ENCODE peak calls at places on chromosomes 1 and 21, in seven cellular contexts. C, H, S, J, K, T and N are unnamed samples.

GRCh38 chr21:45372732-45373355 is 32.1 kb upstream of the COL18A1 start:
- DNase-seq in C (no peak), H (no peak), S (no peak), J (no peak), K (no peak), T (no peak), N (no peak)

GRCh38 chr1:185479781-185480180 is 162.7 kb upstream of the IVNS1ABP start:
- DNase-seq in C (no peak), H (no peak), S (no peak), J (no peak), K (no peak), T (no peak), N (no peak)

GRCh38 chr1:77139389-77139788 is 79.8 kb downstream of the PIGK start:
- DNase-seq in C (no peak), H (no peak), S (no peak), J (no peak), K (no peak), T (no peak), N (no peak)

GRCh38 chr1:209375681-209376360 is 207.7 kb upstream of the CAMK1G start:
- DNase-seq in C (no peak), H (no peak), S (no peak), J (no peak), K (no peak), T (no peak), N (no peak)

GRCh38 chr1:162605225-162605927 is 26.9 kb upstream of the DDR2 start:
- DNase-seq in C (no peak), H (no peak), S (no peak), J (no peak), K (peak), T (no peak), N (no peak)

GRCh38 chr1:42322577-42322976 is 12.5 kb downstream of the FOXJ3 start:
- DNase-seq in C (no peak), H (no peak), S (no peak), J (no peak), K (no peak), T (no peak), N (no peak)

GRCh38 chr1:209755926-209756607 is at the start of gene TRAF3IP3:
- DNase-seq in C (peak), H (peak), S (peak), J (no peak), K (no peak), T (peak), N (peak)

GRCh38 chr1:110134050-110134595 is 16.2 kb upstream of the SLC6A17 start:
- DNase-seq in C (no peak), H (no peak), S (no peak), J (no peak), K (no peak), T (no peak), N (no peak)

GRCh38 chr1:59083946-59084865 is 212.7 kb upstream of the FGGY start:
- DNase-seq in C (no peak), H (no peak), S (no peak), J (no peak), K (no peak), T (no peak), N (no peak)

GRCh38 chr21:32370971-32371766 is 21.6 kb downstream of the URB1 start:
- DNase-seq in C (no peak), H (no peak), S (no peak), J (no peak), K (no peak), T (no peak), N (no peak)

GRCh38 chr1:94323311-94324167 is 86.2 kb upstream of the ARHGAP29 start:
- DNase-seq in C (no peak), H (no peak), S (no peak), J (no peak), K (no peak), T (no peak), N (no peak)

GRCh38 chr1:58592521-58593134 is 15.6 kb upstream of the TACSTD2 start:
- DNase-seq in C (no peak), H (no peak), S (no peak), J (no peak), K (peak), T (no peak), N (no peak)

GRCh38 chr21:46067505-46068201 is 30.3 kb upstream of the COL6A2 start:
- DNase-seq in C (no peak), H (no peak), S (no peak), J (no peak), K (no peak), T (peak), N (no peak)

GRCh38 chr1:63698001-63698838 is 75.6 kb upstream of the ROR1 start:
- DNase-seq in C (no peak), H (no peak), S (no peak), J (no peak), K (no peak), T (no peak), N (no peak)

GRCh38 chr1:59779949-59780348 is 34.8 kb upstream of the HOOK1 start:
- DNase-seq in C (no peak), H (no peak), S (no peak), J (no peak), K (no peak), T (no peak), N (no peak)

GRCh38 chr1:53278294-53278693 is 40.0 kb upstream of the MAGOH start:
- DNase-seq in C (peak), H (peak), S (peak), J (no peak), K (no peak), T (peak), N (peak)

GRCh38 chr1:156870734-156871133 is 10.1 kb downstream of the NTRK1 start:
- DNase-seq in C (no peak), H (no peak), S (no peak), J (no peak), K (peak), T (no peak), N (no peak)

GRCh38 chr21:40331804-40332203 is 464.6 kb downstream of the PCP4 start:
- DNase-seq in C (no peak), H (no peak), S (no peak), J (no peak), K (no peak), T (no peak), N (no peak)

GRCh38 chr1:163201906-163202305 is 810 bp downstream of the RGS5 start:
- DNase-seq in C (no peak), H (no peak), S (no peak), J (no peak), K (no peak), T (no peak), N (no peak)

GRCh38 chr1:118317836-118318614 is 133.0 kb upstream of the SPAG17 start:
- DNase-seq in C (no peak), H (no peak), S (no peak), J (no peak), K (no peak), T (no peak), N (no peak)

GRCh38 chr1:233102381-233102780 is 152.0 kb downstream of the NTPCR start:
- DNase-seq in C (no peak), H (no peak), S (no peak), J (no peak), K (no peak), T (no peak), N (no peak)

GRCh38 chr1:160550572-160551034 is 27.5 kb upstream of the SLAMF6 start:
- DNase-seq in C (peak), H (peak), S (no peak), J (no peak), K (no peak), T (peak), N (peak)

GRCh38 chr1:28208818-28209441 is 23.9 kb downstream of the DNAJC8 start:
- DNase-seq in C (peak), H (peak), S (peak), J (peak), K (peak), T (peak), N (peak)

GRCh38 chr1:34143984-34144383 is 21.0 kb downstream of the CSMD2 start:
- DNase-seq in C (no peak), H (no peak), S (no peak), J (no peak), K (no peak), T (no peak), N (no peak)

GRCh38 chr1:20110679-20111078 is 8.7 kb downstream of the PLA2G2D start:
- DNase-seq in C (no peak), H (no peak), S (no peak), J (no peak), K (no peak), T (no peak), N (no peak)

GRCh38 chr1:215595231-215595630 is 28.1 kb downstream of the KCTD3 start:
- DNase-seq in C (no peak), H (no peak), S (no peak), J (no peak), K (no peak), T (no peak), N (no peak)

GRCh38 chr21:42258150-42258884 is 39.4 kb downstream of the ABCG1 start:
- DNase-seq in C (peak), H (peak), S (peak), J (peak), K (peak), T (peak), N (peak)

GRCh38 chr1:2316451-2316940 is 74.9 kb downstream of the MORN1 start:
- DNase-seq in C (no peak), H (no peak), S (no peak), J (no peak), K (no peak), T (no peak), N (no peak)

GRCh38 chr1:7255303-7256058 is 470.2 kb downstream of the CAMTA1 start:
- DNase-seq in C (no peak), H (no peak), S (no peak), J (no peak), K (peak), T (no peak), N (no peak)

GRCh38 chr1:156767879-156768608 is 709 bp downstream of the PRCC start:
- DNase-seq in C (peak), H (peak), S (peak), J (peak), K (no peak), T (peak), N (peak)

GRCh38 chr1:64873576-64873975 is 92.8 kb downstream of the JAK1 start:
- DNase-seq in C (no peak), H (no peak), S (no peak), J (no peak), K (no peak), T (no peak), N (no peak)

GRCh38 chr1:107096690-107097089 is 40.2 kb downstream of the PRMT6 start:
- DNase-seq in C (no peak), H (no peak), S (no peak), J (no peak), K (no peak), T (no peak), N (no peak)

GRCh38 chr1:26158271-26159112 is at the start of gene FAM110D:
- DNase-seq in C (no peak), H (no peak), S (no peak), J (peak), K (no peak), T (no peak), N (no peak)

GRCh38 chr1:175750366-175751111 is 7.1 kb upstream of the TNR start:
- DNase-seq in C (no peak), H (no peak), S (no peak), J (peak), K (no peak), T (no peak), N (no peak)

GRCh38 chr1:59139396-59139795 is 157.5 kb upstream of the FGGY start:
- DNase-seq in C (no peak), H (no peak), S (no peak), J (no peak), K (no peak), T (no peak), N (no peak)

GRCh38 chr1:26318338-26319064 is 743 bp downstream of the CD52 start:
- DNase-seq in C (no peak), H (no peak), S (no peak), J (no peak), K (no peak), T (peak), N (no peak)

GRCh38 chr21:35414511-35415139 is 365.5 kb upstream of the RUNX1 start:
- DNase-seq in C (no peak), H (no peak), S (no peak), J (no peak), K (no peak), T (no peak), N (no peak)

GRCh38 chr1:23167353-23168078 is 1.1 kb downstream of the LUZP1 start:
- DNase-seq in C (peak), H (peak), S (peak), J (peak), K (no peak), T (peak), N (peak)

GRCh38 chr1:185091480-185091879 is 46.1 kb downstream of the RNF2 start:
- DNase-seq in C (no peak), H (no peak), S (no peak), J (no peak), K (no peak), T (no peak), N (no peak)